ENCODE peak calls at places on chromosome 19, in seven cellular contexts. One of them, this sample, is unnamed.
A peak's percentile ranks its signal among the peaks of the same experiment; 100 is the strongest.

GRCh38 chr19:46955114-46955812 is 64.4 kb upstream of the NPAS1 start:
- DNase-seq in SK-N-SH: no peak
- DNase-seq in ovary: no peak
- DNase-seq in cardiac muscle cell: peak; percentile 51
- DNase-seq in lower leg skin: no peak
- DNase-seq in transverse colon: no peak
- DNase-seq in CD4-positive, alpha-beta memory T cell: peak; percentile 79
- DNase-seq in this sample: no peak

GRCh38 chr19:9597027-9597426 is 12.7 kb upstream of the ZNF121 start:
- DNase-seq in SK-N-SH: no peak
- DNase-seq in ovary: no peak
- DNase-seq in cardiac muscle cell: peak; percentile 73
- DNase-seq in lower leg skin: no peak
- DNase-seq in transverse colon: no peak
- DNase-seq in CD4-positive, alpha-beta memory T cell: no peak
- DNase-seq in this sample: peak; percentile 52

GRCh38 chr19:48196933-48197665 is 26.6 kb downstream of the ZSWIM9 start:
- DNase-seq in SK-N-SH: peak; percentile 25
- DNase-seq in ovary: no peak
- DNase-seq in cardiac muscle cell: peak; percentile 83
- DNase-seq in lower leg skin: peak; percentile 71
- DNase-seq in transverse colon: no peak
- DNase-seq in CD4-positive, alpha-beta memory T cell: no peak
- DNase-seq in this sample: no peak

GRCh38 chr19:56272448-56272847 is at the start of gene EDDM13:
- DNase-seq in SK-N-SH: peak; percentile 12
- DNase-seq in ovary: no peak
- DNase-seq in cardiac muscle cell: no peak
- DNase-seq in lower leg skin: no peak
- DNase-seq in transverse colon: no peak
- DNase-seq in CD4-positive, alpha-beta memory T cell: no peak
- DNase-seq in this sample: no peak

GRCh38 chr19:39093761-39094160 is 9.6 kb downstream of the ACP7 start:
- DNase-seq in SK-N-SH: no peak
- DNase-seq in ovary: no peak
- DNase-seq in cardiac muscle cell: peak; percentile 73
- DNase-seq in lower leg skin: no peak
- DNase-seq in transverse colon: no peak
- DNase-seq in CD4-positive, alpha-beta memory T cell: no peak
- DNase-seq in this sample: peak; percentile 56

GRCh38 chr19:3132971-3133792 is 2.7 kb upstream of the GNA15 start:
- DNase-seq in SK-N-SH: peak; percentile 55
- DNase-seq in ovary: no peak
- DNase-seq in cardiac muscle cell: peak; percentile 29
- DNase-seq in lower leg skin: no peak
- DNase-seq in transverse colon: peak; percentile 47
- DNase-seq in CD4-positive, alpha-beta memory T cell: peak; percentile 85
- DNase-seq in this sample: peak; percentile 81

GRCh38 chr19:35928507-35928906 is 7.7 kb upstream of the LRFN3 start:
- DNase-seq in SK-N-SH: no peak
- DNase-seq in ovary: no peak
- DNase-seq in cardiac muscle cell: no peak
- DNase-seq in lower leg skin: no peak
- DNase-seq in transverse colon: no peak
- DNase-seq in CD4-positive, alpha-beta memory T cell: no peak
- DNase-seq in this sample: no peak

GRCh38 chr19:9306443-9306842 is 3.2 kb downstream of the ZNF699 start:
- DNase-seq in SK-N-SH: no peak
- DNase-seq in ovary: no peak
- DNase-seq in cardiac muscle cell: peak; percentile 62
- DNase-seq in lower leg skin: no peak
- DNase-seq in transverse colon: no peak
- DNase-seq in CD4-positive, alpha-beta memory T cell: no peak
- DNase-seq in this sample: peak; percentile 85

GRCh38 chr19:17292301-17293074 is 10.7 kb downstream of the ABHD8 start:
- DNase-seq in SK-N-SH: peak; percentile 93
- DNase-seq in ovary: peak; percentile 86
- DNase-seq in cardiac muscle cell: peak; percentile 92
- DNase-seq in lower leg skin: peak; percentile 93
- DNase-seq in transverse colon: peak; percentile 85
- DNase-seq in CD4-positive, alpha-beta memory T cell: peak; percentile 84
- DNase-seq in this sample: peak; percentile 83

GRCh38 chr19:35355851-35356460 is 2.3 kb upstream of the FFAR3 start:
- DNase-seq in SK-N-SH: no peak
- DNase-seq in ovary: no peak
- DNase-seq in cardiac muscle cell: peak; percentile 42
- DNase-seq in lower leg skin: peak; percentile 59
- DNase-seq in transverse colon: no peak
- DNase-seq in CD4-positive, alpha-beta memory T cell: no peak
- DNase-seq in this sample: no peak

GRCh38 chr19:53333071-53333465 is 481 bp upstream of the ZNF845 start:
- DNase-seq in SK-N-SH: peak; percentile 61
- DNase-seq in ovary: peak; percentile 63
- DNase-seq in cardiac muscle cell: no peak
- DNase-seq in lower leg skin: peak; percentile 89
- DNase-seq in transverse colon: peak; percentile 44
- DNase-seq in CD4-positive, alpha-beta memory T cell: no peak
- DNase-seq in this sample: no peak

GRCh38 chr19:17751103-17751911 is at the start of gene FCHO1:
- DNase-seq in SK-N-SH: no peak
- DNase-seq in ovary: no peak
- DNase-seq in cardiac muscle cell: no peak
- DNase-seq in lower leg skin: no peak
- DNase-seq in transverse colon: peak; percentile 80
- DNase-seq in CD4-positive, alpha-beta memory T cell: peak; percentile 88
- DNase-seq in this sample: no peak

GRCh38 chr19:16899566-16900075 is 10.8 kb downstream of the F2RL3 start:
- DNase-seq in SK-N-SH: peak; percentile 53
- DNase-seq in ovary: no peak
- DNase-seq in cardiac muscle cell: peak; percentile 45
- DNase-seq in lower leg skin: no peak
- DNase-seq in transverse colon: peak; percentile 58
- DNase-seq in CD4-positive, alpha-beta memory T cell: no peak
- DNase-seq in this sample: peak; percentile 18

GRCh38 chr19:45780146-45780447 is 2.2 kb downstream of the DMPK start:
- DNase-seq in SK-N-SH: no peak
- DNase-seq in ovary: no peak
- DNase-seq in cardiac muscle cell: no peak
- DNase-seq in lower leg skin: no peak
- DNase-seq in transverse colon: no peak
- DNase-seq in CD4-positive, alpha-beta memory T cell: no peak
- DNase-seq in this sample: no peak

GRCh38 chr19:45781282-45782161 is 768 bp downstream of the DMPK start:
- DNase-seq in SK-N-SH: no peak
- DNase-seq in ovary: peak; percentile 57
- DNase-seq in cardiac muscle cell: no peak
- DNase-seq in lower leg skin: no peak
- DNase-seq in transverse colon: peak; percentile 50
- DNase-seq in CD4-positive, alpha-beta memory T cell: no peak
- DNase-seq in this sample: no peak

GRCh38 chr19:45779231-45780145 is 2.8 kb downstream of the DMPK start:
- DNase-seq in SK-N-SH: peak; percentile 89
- DNase-seq in ovary: peak; percentile 97
- DNase-seq in cardiac muscle cell: peak; percentile 45
- DNase-seq in lower leg skin: peak; percentile 97
- DNase-seq in transverse colon: peak; percentile 97
- DNase-seq in CD4-positive, alpha-beta memory T cell: peak; percentile 65
- DNase-seq in this sample: peak; percentile 47

GRCh38 chr19:45782162-45782623 is at the start of gene DMPK:
- DNase-seq in SK-N-SH: peak; percentile 78
- DNase-seq in ovary: peak; percentile 59
- DNase-seq in cardiac muscle cell: no peak
- DNase-seq in lower leg skin: no peak
- DNase-seq in transverse colon: no peak
- DNase-seq in CD4-positive, alpha-beta memory T cell: no peak
- DNase-seq in this sample: no peak

GRCh38 chr19:45780448-45781281 is 1.6 kb downstream of the DMPK start:
- DNase-seq in SK-N-SH: no peak
- DNase-seq in ovary: peak; percentile 43
- DNase-seq in cardiac muscle cell: no peak
- DNase-seq in lower leg skin: no peak
- DNase-seq in transverse colon: no peak
- DNase-seq in CD4-positive, alpha-beta memory T cell: no peak
- DNase-seq in this sample: no peak
- H3K4me3 ChIP-seq in SK-N-SH: peak overlapping the region; percentile 47
- H3K4me3 ChIP-seq in ovary: peak overlapping the region; percentile 50
- H3K4me3 ChIP-seq in cardiac muscle cell: no peak overlapping the region
- H3K4me3 ChIP-seq in lower leg skin: no peak overlapping the region
- H3K4me3 ChIP-seq in transverse colon: no peak overlapping the region
- H3K4me3 ChIP-seq in CD4-positive, alpha-beta memory T cell: no peak overlapping the region
- H3K4me3 ChIP-seq in this sample: no peak overlapping the region

GRCh38 chr19:50779504-50780457 is 9.5 kb downstream of the GPR32 start:
- DNase-seq in SK-N-SH: no peak
- DNase-seq in ovary: no peak
- DNase-seq in cardiac muscle cell: no peak
- DNase-seq in lower leg skin: no peak
- DNase-seq in transverse colon: no peak
- DNase-seq in CD4-positive, alpha-beta memory T cell: no peak
- DNase-seq in this sample: no peak

GRCh38 chr19:50777830-50778303 is 7.6 kb downstream of the GPR32 start:
- DNase-seq in SK-N-SH: peak; percentile 54
- DNase-seq in ovary: no peak
- DNase-seq in cardiac muscle cell: peak; percentile 42
- DNase-seq in lower leg skin: no peak
- DNase-seq in transverse colon: no peak
- DNase-seq in CD4-positive, alpha-beta memory T cell: no peak
- DNase-seq in this sample: no peak

GRCh38 chr19:50776131-50776530 is 5.9 kb downstream of the GPR32 start:
- DNase-seq in SK-N-SH: no peak
- DNase-seq in ovary: no peak
- DNase-seq in cardiac muscle cell: no peak
- DNase-seq in lower leg skin: no peak
- DNase-seq in transverse colon: no peak
- DNase-seq in CD4-positive, alpha-beta memory T cell: no peak
- DNase-seq in this sample: no peak

GRCh38 chr19:50778906-50779430 is 8.7 kb downstream of the GPR32 start:
- DNase-seq in SK-N-SH: peak; percentile 51
- DNase-seq in ovary: no peak
- DNase-seq in cardiac muscle cell: no peak
- DNase-seq in lower leg skin: no peak
- DNase-seq in transverse colon: no peak
- DNase-seq in CD4-positive, alpha-beta memory T cell: no peak
- DNase-seq in this sample: no peak

GRCh38 chr19:50777261-50777660 is 7.0 kb downstream of the GPR32 start:
- DNase-seq in SK-N-SH: no peak
- DNase-seq in ovary: no peak
- DNase-seq in cardiac muscle cell: no peak
- DNase-seq in lower leg skin: no peak
- DNase-seq in transverse colon: no peak
- DNase-seq in CD4-positive, alpha-beta memory T cell: no peak
- DNase-seq in this sample: no peak
- H3K4me3 ChIP-seq in SK-N-SH: no peak overlapping the region
- H3K4me3 ChIP-seq in ovary: no peak overlapping the region
- H3K4me3 ChIP-seq in cardiac muscle cell: no peak overlapping the region
- H3K4me3 ChIP-seq in lower leg skin: no peak overlapping the region
- H3K4me3 ChIP-seq in transverse colon: no peak overlapping the region
- H3K4me3 ChIP-seq in CD4-positive, alpha-beta memory T cell: no peak overlapping the region
- H3K4me3 ChIP-seq in this sample: no peak overlapping the region

GRCh38 chr19:19826875-19827274 is 5.3 kb upstream of the ZNF506 start:
- DNase-seq in SK-N-SH: no peak
- DNase-seq in ovary: no peak
- DNase-seq in cardiac muscle cell: no peak
- DNase-seq in lower leg skin: no peak
- DNase-seq in transverse colon: no peak
- DNase-seq in CD4-positive, alpha-beta memory T cell: no peak
- DNase-seq in this sample: no peak

GRCh38 chr19:19821366-19822147 is at the start of gene ZNF506:
- DNase-seq in SK-N-SH: peak; percentile 90
- DNase-seq in ovary: peak; percentile 99
- DNase-seq in cardiac muscle cell: peak; percentile 99
- DNase-seq in lower leg skin: peak; percentile 100
- DNase-seq in transverse colon: peak; percentile 99
- DNase-seq in CD4-positive, alpha-beta memory T cell: peak; percentile 97
- DNase-seq in this sample: peak; percentile 97

GRCh38 chr19:19822148-19822429 is 539 bp upstream of the ZNF506 start:
- DNase-seq in SK-N-SH: peak; percentile 17
- DNase-seq in ovary: peak; percentile 35
- DNase-seq in cardiac muscle cell: no peak
- DNase-seq in lower leg skin: no peak
- DNase-seq in transverse colon: peak; percentile 10
- DNase-seq in CD4-positive, alpha-beta memory T cell: peak; percentile 13
- DNase-seq in this sample: no peak

GRCh38 chr19:19820774-19821315 is 705 bp downstream of the ZNF506 start:
- DNase-seq in SK-N-SH: no peak
- DNase-seq in ovary: peak; percentile 26
- DNase-seq in cardiac muscle cell: peak; percentile 3
- DNase-seq in lower leg skin: no peak
- DNase-seq in transverse colon: no peak
- DNase-seq in CD4-positive, alpha-beta memory T cell: no peak
- DNase-seq in this sample: no peak

DNA sequence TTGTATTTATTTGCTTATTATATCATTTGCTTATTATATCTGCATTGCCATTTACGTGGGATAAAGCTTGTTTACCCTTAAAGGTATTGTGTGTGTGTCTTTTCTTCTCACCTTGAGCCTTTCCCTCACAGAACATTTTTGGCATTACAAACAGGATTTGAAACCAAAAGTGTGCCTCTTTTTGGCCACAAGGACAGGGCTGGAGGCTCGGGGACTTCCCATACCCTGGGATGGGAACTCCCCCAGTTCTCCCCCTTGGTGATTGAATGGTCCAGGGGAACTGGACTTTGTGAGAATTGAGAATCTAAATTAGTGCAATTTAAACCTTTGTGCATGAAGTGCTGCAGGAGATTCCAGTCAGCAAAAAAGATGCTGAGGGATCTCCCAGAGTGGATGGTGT is 2.4 kb upstream of the ZNF506 start:
- DNase-seq in SK-N-SH: no peak
- DNase-seq in ovary: no peak
- DNase-seq in cardiac muscle cell: no peak
- DNase-seq in lower leg skin: no peak
- DNase-seq in transverse colon: no peak
- DNase-seq in CD4-positive, alpha-beta memory T cell: no peak
- DNase-seq in this sample: no peak
- H3K4me3 ChIP-seq in SK-N-SH: no peak overlapping the region
- H3K4me3 ChIP-seq in ovary: no peak overlapping the region
- H3K4me3 ChIP-seq in cardiac muscle cell: no peak overlapping the region
- H3K4me3 ChIP-seq in lower leg skin: no peak overlapping the region
- H3K4me3 ChIP-seq in transverse colon: no peak overlapping the region
- H3K4me3 ChIP-seq in CD4-positive, alpha-beta memory T cell: no peak overlapping the region
- H3K4me3 ChIP-seq in this sample: no peak overlapping the region

DNA sequence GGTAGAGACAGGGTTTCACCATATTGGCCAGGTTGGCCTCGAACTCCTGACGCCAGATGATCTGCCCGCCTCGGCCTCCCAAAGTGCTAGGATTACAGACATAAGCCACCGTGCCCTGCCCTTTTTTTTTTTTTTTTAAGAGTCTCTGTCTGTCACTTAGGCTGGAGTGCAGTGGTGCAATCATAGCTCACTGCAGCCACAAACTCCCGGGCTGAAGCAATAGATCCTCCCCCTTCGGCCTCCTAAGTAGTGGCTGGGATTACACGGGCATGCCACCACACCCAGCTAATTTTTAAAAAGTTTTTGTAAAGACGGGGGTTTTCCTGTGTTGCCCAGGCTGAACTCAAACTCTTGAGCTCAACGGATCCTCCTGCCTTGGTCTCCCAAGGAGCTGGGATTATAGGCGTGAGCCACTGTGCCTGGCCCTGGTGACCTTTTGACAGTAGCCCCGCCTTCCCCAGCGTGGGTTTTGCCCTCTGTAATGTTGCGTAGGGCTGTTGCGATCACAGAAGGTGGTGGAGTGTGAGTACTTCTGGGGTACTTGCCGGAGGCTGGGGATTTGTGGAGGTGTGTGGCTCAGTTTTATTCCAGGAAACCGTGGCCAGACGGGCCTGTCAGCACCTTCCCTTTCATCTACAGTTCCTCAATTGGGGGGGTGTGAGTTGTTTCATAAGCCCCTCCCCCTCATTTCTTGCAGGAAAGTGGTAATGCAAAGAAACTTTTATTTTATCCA is 11.6 kb upstream of the RETN start:
- DNase-seq in SK-N-SH: no peak
- DNase-seq in ovary: no peak
- DNase-seq in cardiac muscle cell: peak; percentile 54
- DNase-seq in lower leg skin: no peak
- DNase-seq in transverse colon: no peak
- DNase-seq in CD4-positive, alpha-beta memory T cell: no peak
- DNase-seq in this sample: no peak
- H3K4me3 ChIP-seq in SK-N-SH: no peak overlapping the region
- H3K4me3 ChIP-seq in ovary: no peak overlapping the region
- H3K4me3 ChIP-seq in cardiac muscle cell: no peak overlapping the region
- H3K4me3 ChIP-seq in lower leg skin: no peak overlapping the region
- H3K4me3 ChIP-seq in transverse colon: no peak overlapping the region
- H3K4me3 ChIP-seq in CD4-positive, alpha-beta memory T cell: no peak overlapping the region
- H3K4me3 ChIP-seq in this sample: no peak overlapping the region